ENCODE peak calls at places on chromosomes 13 and 19, in seven cellular contexts. T is activated CD4-positive, alpha-beta T cell treated with anti-CD3 and anti-CD28 coated beads for 24 hours; B is T-cell; U is SHP77; Y is ELR; C is glutamatergic neuron; J is cardiac fibroblast. F is an unnamed sample.

GRCh38 chr13:46756977-46757376 is 40.0 kb downstream of the ESD start:
- DNase-seq in U (no peak), Y (peak), C (no peak), J (peak), T (no peak), B (no peak), F (no peak)

GRCh38 chr13:40490086-40490723 is 176.2 kb downstream of the FOXO1 start:
- DNase-seq in B (peak), J (no peak), C (peak), T (peak), U (no peak), Y (no peak), F (no peak)

GRCh38 chr19:19696386-19696785 is 27.7 kb downstream of the ZNF101 start:
- DNase-seq in Y (no peak), U (no peak), J (no peak), C (no peak), T (no peak), B (no peak), F (no peak)

GRCh38 chr13:39603424-39603947 is 493 bp upstream of the LHFPL6 start:
- DNase-seq in J (peak), C (no peak), B (no peak), T (no peak), U (peak), Y (peak), F (no peak)

GRCh38 chr13:58087566-58087965 is 456.0 kb downstream of the PCDH17 start:
- DNase-seq in J (no peak), Y (no peak), U (no peak), B (no peak), T (no peak), C (no peak), F (no peak)

GRCh38 chr13:104024416-104025170 is 958.4 kb upstream of the SLC10A2 start:
- DNase-seq in J (peak), U (no peak), Y (peak), C (no peak), T (no peak), B (no peak), F (no peak)

GRCh38 chr13:90518398-90518797 is 829.1 kb upstream of the MIR17HG start:
- DNase-seq in T (no peak), Y (no peak), J (no peak), B (no peak), C (no peak), U (no peak), F (no peak)

GRCh38 chr13:98142427-98143156 is at the start of gene FARP1:
- DNase-seq in B (no peak), J (peak), T (no peak), Y (peak), C (peak), U (peak), F (no peak)

GRCh38 chr19:4575267-4575793 is 15.8 kb upstream of the SEMA6B start:
- DNase-seq in T (no peak), J (peak), C (peak), B (no peak), U (no peak), Y (peak), F (peak)

GRCh38 chr19:38247734-38248268 is 8.4 kb downstream of the PPP1R14A start:
- DNase-seq in B (no peak), Y (no peak), T (no peak), C (no peak), J (peak), U (no peak), F (no peak)

GRCh38 chr13:113452942-113453901 is at the start of gene ADPRHL1:
- DNase-seq in J (no peak), Y (no peak), B (no peak), U (no peak), C (peak), T (no peak), F (peak)

GRCh38 chr19:4059931-4060620 is 6.6 kb downstream of the ZBTB7A start:
- DNase-seq in C (peak), Y (no peak), J (peak), U (no peak), T (no peak), B (peak), F (no peak)

GRCh38 chr19:48739400-48739825 is 997 bp downstream of the RASIP1 start:
- DNase-seq in Y (no peak), J (no peak), B (no peak), T (no peak), U (no peak), C (peak), F (no peak)

GRCh38 chr19:55678121-55678671 is 3.2 kb downstream of the EPN1 start:
- DNase-seq in U (no peak), C (no peak), Y (no peak), B (no peak), T (no peak), J (no peak), F (no peak)

GRCh38 chr13:36057041-36057440 is 74.1 kb downstream of the DCLK1 start:
- DNase-seq in U (no peak), J (no peak), Y (peak), C (no peak), B (no peak), T (no peak), F (no peak)

GRCh38 chr13:78326608-78327007 is 276.7 kb downstream of the POU4F1 start:
- DNase-seq in J (no peak), B (no peak), T (no peak), Y (peak), U (no peak), C (no peak), F (no peak)

GRCh38 chr19:15551183-15552004 is 43.1 kb downstream of the CYP4F22 start:
- DNase-seq in Y (peak), T (peak), J (peak), U (peak), B (peak), C (peak), F (no peak)

GRCh38 chr19:10863107-10863700 is 8.1 kb upstream of the CARM1 start:
- DNase-seq in U (no peak), T (no peak), B (no peak), Y (peak), J (peak), C (peak), F (no peak)

GRCh38 chr13:83825676-83826075 is 56.6 kb downstream of the SLITRK1 start:
- DNase-seq in Y (no peak), C (no peak), U (no peak), T (no peak), B (no peak), J (no peak), F (no peak)

GRCh38 chr19:15641901-15642491 is 1.3 kb downstream of the CYP4F3 start:
- DNase-seq in Y (no peak), T (no peak), J (no peak), U (no peak), C (no peak), B (no peak), F (no peak)

GRCh38 chr19:38632476-38633213 is 13.7 kb downstream of the EIF3K start:
- DNase-seq in B (no peak), T (no peak), Y (no peak), C (no peak), U (no peak), J (no peak), F (no peak)

GRCh38 chr13:86087241-86087640 is 288.0 kb upstream of the SLITRK6 start:
- DNase-seq in U (no peak), J (no peak), C (no peak), B (no peak), Y (peak), T (no peak), F (no peak)

GRCh38 chr19:32266453-32266852 is 79.0 kb upstream of the ZNF507 start:
- DNase-seq in Y (no peak), U (no peak), B (no peak), J (no peak), C (no peak), T (no peak), F (no peak)

GRCh38 chr13:25214371-25215252 is 42.5 kb upstream of the AMER2 start:
- DNase-seq in B (no peak), J (peak), C (no peak), U (no peak), T (no peak), Y (peak), F (no peak)

GRCh38 chr13:73625562-73626339 is 508.5 kb downstream of the KLF12 start:
- DNase-seq in B (peak), J (no peak), C (no peak), Y (no peak), T (no peak), U (no peak), F (no peak)

F was measured in right atrium auricular region.